ENCODE peak calls at places on chromosomes 3 and 15, in ten cellular contexts. G, S, A, F, I, Q, J, H, C and X are unnamed samples.

GRCh38 chr3:46670000-46670890 is 23.2 kb downstream of the ALS2CL start:
- DNase-seq in H (no peak), Q (no peak), F (no peak), A (no peak), J (no peak), I (peak; percentile 33), C (no peak), G (no peak), S (no peak), X (no peak)

GRCh38 chr3:111418388-111418787 is 123.6 kb upstream of the CD96 start:
- DNase-seq in H (no peak), I (no peak), J (no peak), G (no peak), A (no peak), C (no peak), Q (no peak), F (no peak), S (no peak), X (no peak)

GRCh38 chr3:129416408-129416807 is 12.0 kb downstream of the EFCAB12 start:
- DNase-seq in C (no peak), G (no peak), A (no peak), I (no peak), S (no peak), F (no peak), H (no peak), J (no peak), Q (no peak), X (no peak)

GRCh38 chr3:111621535-111621934 is 26.4 kb upstream of the ZBED2 start:
- DNase-seq in I (peak; percentile 18), S (no peak), A (peak; percentile 48), Q (no peak), G (no peak), H (peak; percentile 10), F (no peak), C (peak; percentile 37), J (no peak), X (no peak)

GRCh38 chr3:17094551-17094950 is 209.8 kb downstream of the PLCL2 start:
- DNase-seq in I (no peak), J (no peak), Q (no peak), H (no peak), S (no peak), C (no peak), F (no peak), A (no peak), G (no peak), X (no peak)

GRCh38 chr3:119297169-119297568 is 3.0 kb downstream of the ARHGAP31 start:
- DNase-seq in A (no peak), I (no peak), G (no peak), S (peak; percentile 67), Q (no peak), H (no peak), J (peak; percentile 90), C (no peak), F (no peak), X (peak; percentile 43)

GRCh38 chr15:74531144-74531811 is 9.7 kb upstream of the ARID3B start:
- DNase-seq in C (no peak), H (peak; percentile 80), I (no peak), F (no peak), J (peak; percentile 78), A (no peak), G (no peak), Q (no peak), S (peak; percentile 59), X (peak; percentile 88)

GRCh38 chr15:38905634-38906033 is 341.0 kb upstream of the RASGRP1 start:
- DNase-seq in A (no peak), G (no peak), F (no peak), H (no peak), S (no peak), J (peak; percentile 27), C (no peak), Q (no peak), I (no peak), X (no peak)

GRCh38 chr3:87558482-87558881 is 282.1 kb upstream of the POU1F1 start:
- DNase-seq in H (no peak), S (no peak), Q (no peak), J (no peak), G (no peak), F (no peak), I (no peak), C (no peak), A (no peak), X (no peak)

GRCh38 chr15:36790891-36791290 is 211.5 kb downstream of the CDIN1 start:
- DNase-seq in I (no peak), A (no peak), J (no peak), F (no peak), Q (no peak), H (no peak), C (no peak), G (no peak), S (no peak), X (no peak)

GRCh38 chr15:74384566-74385441 is 17.4 kb upstream of the CYP11A1 start:
- DNase-seq in S (no peak), A (no peak), Q (peak; percentile 34), C (no peak), G (no peak), J (peak; percentile 69), H (no peak), I (no peak), F (no peak), X (no peak)

GRCh38 chr3:89042251-89042650 is 65.2 kb upstream of the EPHA3 start:
- DNase-seq in A (no peak), I (no peak), J (peak; percentile 20), H (no peak), Q (no peak), C (no peak), F (no peak), S (no peak), G (no peak), X (peak; percentile 43)